ENCODE peak calls at places on chromosomes 12 and 14, in ten cellular contexts. U, L, V, P, G, Q, C, K, Z and N are unnamed samples.

GRCh38 chr14:53538316-53538851 is 385.3 kb upstream of the DDHD1 start:
- DNase-seq in G (no peak), C (no peak), U (no peak), Q (no peak), Z (no peak), P (no peak), K (no peak), V (no peak), L (no peak), N (no peak)

GRCh38 chr12:104168596-104168995 is 30.6 kb upstream of the NFYB start:
- DNase-seq in V (no peak), Q (no peak), G (no peak), Z (no peak), P (no peak), C (no peak), L (no peak), U (no peak), K (no peak), N (no peak)

GRCh38 chr14:101370593-101371569 is 190.4 kb upstream of the DIO3 start:
- DNase-seq in G (no peak), U (no peak), V (no peak), C (no peak), K (no peak), Z (no peak), P (no peak), L (no peak), Q (no peak), N (no peak)

GRCh38 chr14:87687338-87687876 is 305.6 kb downstream of the GALC start:
- DNase-seq in V (no peak), K (no peak), Z (no peak), C (no peak), P (no peak), U (no peak), G (no peak), Q (no peak), L (no peak), N (no peak)

GRCh38 chr12:108605000-108605689 is 7.3 kb upstream of the TMEM119 start:
- DNase-seq in L (no peak), G (no peak), K (no peak), Q (no peak), V (no peak), U (no peak), Z (no peak), P (no peak), C (no peak), N (no peak)

GRCh38 chr14:69850086-69850735 is 29.0 kb upstream of the SMOC1 start:
- DNase-seq in U (no peak), Z (no peak), K (no peak), P (no peak), C (no peak), L (no peak), V (no peak), Q (no peak), G (no peak), N (no peak)

GRCh38 chr14:56490379-56490778 is 89.2 kb upstream of the TMEM260 start:
- DNase-seq in G (no peak), L (peak; percentile 98), C (no peak), U (no peak), Q (no peak), P (peak; percentile 7), Z (no peak), K (peak; percentile 44), V (no peak), N (peak; percentile 58)

GRCh38 chr14:56797569-56798446 is 12.5 kb downstream of the OTX2 start:
- DNase-seq in U (no peak), Q (no peak), K (no peak), Z (no peak), C (no peak), P (no peak), G (no peak), V (no peak), L (peak; percentile 91), N (no peak)

GRCh38 chr14:100147181-100147631 is 12.2 kb downstream of the DEGS2 start:
- DNase-seq in L (peak; percentile 29), Z (no peak), G (no peak), K (peak; percentile 22), P (no peak), C (no peak), Q (no peak), U (peak; percentile 60), V (no peak), N (peak; percentile 79)

GRCh38 chr12:38905480-38906351 is at the start of gene CPNE8:
- DNase-seq in K (peak; percentile 24), Z (no peak), G (peak; percentile 38), Q (peak; percentile 38), P (peak; percentile 56), V (peak; percentile 70), C (peak; percentile 84), L (peak; percentile 93), U (peak; percentile 28), N (peak; percentile 21)

GRCh38 chr12:75910452-75910722 is 121.2 kb downstream of the PHLDA1 start:
- DNase-seq in Z (no peak), L (no peak), U (no peak), G (no peak), V (no peak), P (no peak), C (no peak), Q (no peak), K (no peak), N (no peak)

GRCh38 chr14:79578470-79578869 is 632.8 kb downstream of the DIO2 start:
- DNase-seq in U (no peak), K (no peak), Q (no peak), V (no peak), G (no peak), Z (no peak), C (no peak), L (no peak), P (no peak), N (no peak)

GRCh38 chr12:24754690-24755638 is 193.9 kb downstream of the BCAT1 start:
- DNase-seq in Q (no peak), K (no peak), U (no peak), V (no peak), C (no peak), L (no peak), G (no peak), Z (no peak), P (no peak), N (no peak)

GRCh38 chr14:104886690-104887622 is 21.9 kb downstream of the CEP170B start:
- DNase-seq in Z (no peak), P (no peak), Q (no peak), V (peak; percentile 3), K (no peak), U (no peak), G (no peak), L (no peak), C (peak; percentile 7), N (no peak)

GRCh38 chr12:124952801-124953200 is 36.1 kb downstream of the DHX37 start:
- DNase-seq in P (no peak), K (no peak), V (no peak), Z (no peak), L (no peak), U (no peak), C (no peak), Q (no peak), G (no peak), N (no peak)

GRCh38 chr14:21852061-21852664 is 178.5 kb upstream of the OR4E1 start:
- DNase-seq in Q (peak; percentile 40), U (peak; percentile 59), L (peak; percentile 96), V (peak; percentile 70), P (peak; percentile 75), G (no peak), C (peak; percentile 48), Z (no peak), K (peak; percentile 71), N (peak; percentile 8)

GRCh38 chr14:34030864-34031263 is 80.0 kb upstream of the EGLN3 start:
- DNase-seq in C (peak; percentile 27), L (peak; percentile 68), P (peak; percentile 73), V (no peak), Q (no peak), G (no peak), Z (no peak), U (no peak), K (peak; percentile 54), N (no peak)